ENCODE peak calls at places on chromosome 22, in nine cellular contexts. T is WTC11, G is iris pigment epithelial cell, J is HFF-Myc, I is NB4, D is A549, E is mesendoderm, K is spleen, N is cardiac fibroblast. M is an unnamed sample.

GRCh38 chr22:45626198-45626651 is 45.4 kb upstream of the ATXN10 start:
- DNase-seq in T (no peak), N (no peak), G (no peak), J (no peak), E (no peak), D (peak; percentile 91), K (peak; percentile 39), I (no peak), M (no peak)

GRCh38 chr22:42836026-42836425 is 21.0 kb downstream of the ARFGAP3 start:
- DNase-seq in K (no peak), E (no peak), G (no peak), N (no peak), J (no peak), T (no peak), D (no peak), I (no peak), M (no peak)

GRCh38 chr22:50621491-50621880 is 6.5 kb downstream of the ARSA start:
- DNase-seq in G (no peak), T (no peak), I (peak; percentile 73), E (no peak), D (no peak), K (peak; percentile 85), J (no peak), N (no peak), M (peak; percentile 76)

GRCh38 chr22:43425976-43426785 is 14.4 kb downstream of the MPPED1 start:
- DNase-seq in G (no peak), E (no peak), I (no peak), D (no peak), T (no peak), K (no peak), N (no peak), J (no peak), M (no peak)

GRCh38 chr22:27435839-27436581 is 365.5 kb downstream of the MN1 start:
- DNase-seq in J (peak; percentile 40), K (no peak), I (no peak), D (no peak), G (peak; percentile 59), N (peak; percentile 48), E (peak; percentile 29), T (no peak), M (no peak)

GRCh38 chr22:44172370-44173108 is 8.2 kb upstream of the PARVG start:
- DNase-seq in K (peak; percentile 95), J (no peak), G (no peak), N (no peak), I (peak; percentile 97), D (no peak), T (no peak), E (no peak), M (peak; percentile 34)

GRCh38 chr22:48651036-48651890 is 1176.4 kb downstream of the BRD1 start:
- DNase-seq in I (no peak), E (no peak), N (no peak), K (no peak), G (no peak), T (no peak), J (no peak), D (no peak), M (no peak)

GRCh38 chr22:20523118-20523983 is 15.9 kb downstream of the MED15 start:
- DNase-seq in T (no peak), N (peak; percentile 48), K (no peak), E (peak; percentile 48), J (peak; percentile 60), I (peak; percentile 26), D (no peak), G (peak; percentile 54), M (peak; percentile 62)

GRCh38 chr22:22655452-22656108 is 11.2 kb downstream of the GGTLC2 start:
- DNase-seq in E (no peak), D (no peak), G (no peak), K (no peak), I (peak; percentile 7), J (no peak), N (no peak), T (no peak), M (no peak)

GRCh38 chr22:49300951-49301397 is 526.7 kb downstream of the BRD1 start:
- DNase-seq in D (no peak), T (no peak), J (no peak), G (no peak), N (no peak), K (peak; percentile 45), E (no peak), I (no peak), M (no peak)

GRCh38 chr22:21865041-21865440 is 2.4 kb downstream of the MAPK1 start:
- DNase-seq in E (peak; percentile 62), I (peak; percentile 22), G (peak; percentile 93), N (peak; percentile 83), T (no peak), D (no peak), J (peak; percentile 46), K (no peak), M (peak; percentile 60)

GRCh38 chr22:48882636-48883200 is 945.0 kb downstream of the BRD1 start:
- DNase-seq in J (no peak), T (no peak), I (no peak), G (no peak), K (peak; percentile 65), N (no peak), D (no peak), E (no peak), M (no peak)

GRCh38 chr22:32579533-32580220 is 105.1 kb downstream of the FBXO7 start:
- DNase-seq in G (peak; percentile 23), I (no peak), E (no peak), K (peak; percentile 88), J (no peak), N (no peak), D (no peak), T (no peak), M (no peak)

GRCh38 chr22:45424241-45424731 is 10.8 kb downstream of the RIBC2 start:
- DNase-seq in J (no peak), T (no peak), G (no peak), E (no peak), I (peak; percentile 94), K (peak; percentile 60), D (no peak), N (no peak), M (no peak)

GRCh38 chr22:45344339-45344738 is 34.6 kb downstream of the FAM118A start:
- DNase-seq in D (peak; percentile 41), E (peak; percentile 58), J (no peak), G (peak; percentile 28), N (no peak), K (no peak), I (no peak), T (no peak), M (no peak)

GRCh38 chr22:31852691-31853370 is 91.5 kb upstream of the YWHAH start:
- DNase-seq in I (no peak), G (no peak), N (no peak), D (no peak), J (no peak), T (no peak), E (no peak), K (no peak), M (no peak)

GRCh38 chr22:46584081-46584903 is 35.9 kb upstream of the GRAMD4 start:
- DNase-seq in T (no peak), E (peak; percentile 40), K (peak; percentile 73), N (peak; percentile 29), J (no peak), G (peak; percentile 62), I (no peak), D (no peak), M (no peak)

GRCh38 chr22:48042621-48043395 is 1280.4 kb downstream of the TBC1D22A start:
- DNase-seq in D (no peak), K (no peak), G (no peak), T (no peak), J (no peak), N (no peak), I (no peak), E (no peak), M (no peak)

GRCh38 chr22:20658433-20659222 is 115.3 kb upstream of the SERPIND1 start:
- DNase-seq in I (no peak), J (no peak), K (no peak), G (no peak), N (no peak), D (no peak), E (no peak), T (no peak), M (no peak)

GRCh38 chr22:41799486-41800347 is 762 bp upstream of the CCDC134 start:
- DNase-seq in G (peak; percentile 10), T (peak; percentile 31), N (peak; percentile 22), I (peak; percentile 25), D (no peak), J (no peak), E (no peak), K (peak; percentile 84), M (peak; percentile 20)

GRCh38 chr22:49936018-49936972 is 17.9 kb downstream of the CRELD2 start:
- DNase-seq in G (peak; percentile 88), N (peak; percentile 76), I (peak; percentile 92), K (peak; percentile 99), D (peak; percentile 86), J (no peak), T (peak; percentile 82), E (peak; percentile 54), M (peak; percentile 100)

GRCh38 chr22:28980326-28980725 is 81.3 kb downstream of the C22orf31 start:
- DNase-seq in G (no peak), T (no peak), D (no peak), N (no peak), I (no peak), E (no peak), K (no peak), J (no peak), M (no peak)

GRCh38 chr22:31344369-31345330 is 1.5 kb downstream of the PATZ1 start:
- DNase-seq in N (peak; percentile 40), G (peak; percentile 76), I (peak; percentile 79), D (no peak), E (no peak), J (no peak), K (peak; percentile 88), T (peak; percentile 20), M (peak; percentile 49)

GRCh38 chr22:37287550-37287951 is 5.2 kb downstream of the CYTH4 start:
- DNase-seq in T (no peak), D (no peak), G (no peak), J (no peak), E (no peak), N (no peak), K (peak; percentile 66), I (no peak), M (no peak)

GRCh38 chr22:36765943-36766450 is 9.9 kb downstream of the IFT27 start:
- DNase-seq in D (no peak), G (peak; percentile 26), K (no peak), N (no peak), I (no peak), T (no peak), E (no peak), J (no peak), M (no peak)

GRCh38 chr22:46947516-46948260 is 185.2 kb downstream of the TBC1D22A start:
- DNase-seq in N (no peak), D (no peak), T (no peak), J (no peak), K (no peak), E (no peak), I (no peak), G (no peak), M (no peak)

GRCh38 chr22:35377735-35378134 is 3.2 kb upstream of the HMOX1 start:
- DNase-seq in K (no peak), G (no peak), T (no peak), N (no peak), E (peak; percentile 41), J (no peak), I (peak; percentile 50), D (no peak), M (no peak)

GRCh38 chr22:34804588-34804987 is 261.4 kb upstream of the ISX start:
- DNase-seq in G (no peak), K (no peak), E (peak; percentile 81), D (no peak), J (no peak), T (peak; percentile 33), N (no peak), I (peak; percentile 26), M (no peak)

GRCh38 chr22:42277988-42278776 is 7.7 kb upstream of the TCF20 start:
- DNase-seq in G (no peak), I (no peak), T (no peak), J (no peak), N (peak; percentile 11), K (peak; percentile 77), E (no peak), D (no peak), M (no peak)

GRCh38 chr22:33902073-33902472 is 18.2 kb downstream of the LARGE1 start:
- DNase-seq in T (no peak), J (no peak), E (no peak), D (no peak), K (no peak), I (no peak), G (no peak), N (no peak), M (no peak)

GRCh38 chr22:41504397-41504796 is 35.5 kb downstream of the ACO2 start:
- DNase-seq in N (peak; percentile 83), J (no peak), E (no peak), T (no peak), K (no peak), G (no peak), I (peak; percentile 72), D (no peak), M (no peak)